ENCODE peak calls at places on chromosomes 1 and 21, in eight cellular contexts. O, S, X, V, H, C, K and A are unnamed samples.

GRCh38 chr1:32988665-32989064 is 24.1 kb upstream of the RNF19B start:
- DNase-seq in O (no peak), S (no peak), X (no peak), V (no peak), H (no peak), C (no peak), K (no peak), A (no peak)

GRCh38 chr1:102836991-102837390 is 271.3 kb downstream of the COL11A1 start:
- DNase-seq in O (no peak), S (no peak), X (no peak), V (no peak), H (no peak), C (no peak), K (no peak), A (no peak)

GRCh38 chr1:193221641-193222040 is 35.2 kb upstream of the B3GALT2 start:
- DNase-seq in O (no peak), S (no peak), X (no peak), V (no peak), H (no peak), C (no peak), K (no peak), A (no peak)

GRCh38 chr1:42006836-42007235 is 88.1 kb upstream of the HIVEP3 start:
- DNase-seq in O (no peak), S (no peak), X (no peak), V (no peak), H (no peak), C (no peak), K (no peak), A (no peak)

GRCh38 chr1:38558055-38558454 is 301.5 kb downstream of the RRAGC start:
- DNase-seq in O (peak), S (no peak), X (no peak), V (no peak), H (no peak), C (no peak), K (no peak), A (no peak)

GRCh38 chr1:190154744-190155143 is 322.9 kb downstream of the BRINP3 start:
- DNase-seq in O (no peak), S (no peak), X (no peak), V (no peak), H (no peak), C (no peak), K (no peak), A (no peak)

GRCh38 chr21:44294391-44295162 is 5.3 kb upstream of the PFKL start:
- DNase-seq in O (no peak), S (no peak), X (no peak), V (peak), H (peak), C (no peak), K (no peak), A (peak)

GRCh38 chr1:184943998-184944397 is 30.3 kb downstream of the NIBAN1 start:
- DNase-seq in O (no peak), S (no peak), X (no peak), V (no peak), H (no peak), C (no peak), K (no peak), A (no peak)

GRCh38 chr1:19273106-19273843 is 15.3 kb downstream of the AKR7A3 start:
- DNase-seq in O (no peak), S (peak), X (no peak), V (no peak), H (no peak), C (no peak), K (no peak), A (no peak)

GRCh38 chr1:90074137-90074536 is 79.2 kb downstream of the ZNF326 start:
- DNase-seq in O (no peak), S (no peak), X (no peak), V (no peak), H (no peak), C (no peak), K (no peak), A (no peak)

GRCh38 chr1:38242506-38242905 is 195.9 kb upstream of the POU3F1 start:
- DNase-seq in O (no peak), S (no peak), X (no peak), V (no peak), H (no peak), C (no peak), K (no peak), A (no peak)

GRCh38 chr1:232143315-232143886 is 486.5 kb downstream of the SIPA1L2 start:
- DNase-seq in O (no peak), S (no peak), X (no peak), V (no peak), H (no peak), C (no peak), K (no peak), A (no peak)

GRCh38 chr1:78469561-78469960 is 21.2 kb upstream of the PTGFR start:
- DNase-seq in O (no peak), S (no peak), X (no peak), V (no peak), H (no peak), C (no peak), K (no peak), A (no peak)

GRCh38 chr1:50833216-50833615 is 126.9 kb downstream of the FAF1 start:
- DNase-seq in O (no peak), S (no peak), X (no peak), V (no peak), H (no peak), C (no peak), K (no peak), A (no peak)

GRCh38 chr1:248858096-248858890 is 592 bp downstream of the ZNF692 start:
- DNase-seq in O (peak), S (peak), X (peak), V (peak), H (peak), C (peak), K (peak), A (peak)
- TF ChIP-seq CTCF in O (peak), S (peak), X (peak), V (peak), H (no peak), C (peak), K (peak), A (peak)

DNA sequence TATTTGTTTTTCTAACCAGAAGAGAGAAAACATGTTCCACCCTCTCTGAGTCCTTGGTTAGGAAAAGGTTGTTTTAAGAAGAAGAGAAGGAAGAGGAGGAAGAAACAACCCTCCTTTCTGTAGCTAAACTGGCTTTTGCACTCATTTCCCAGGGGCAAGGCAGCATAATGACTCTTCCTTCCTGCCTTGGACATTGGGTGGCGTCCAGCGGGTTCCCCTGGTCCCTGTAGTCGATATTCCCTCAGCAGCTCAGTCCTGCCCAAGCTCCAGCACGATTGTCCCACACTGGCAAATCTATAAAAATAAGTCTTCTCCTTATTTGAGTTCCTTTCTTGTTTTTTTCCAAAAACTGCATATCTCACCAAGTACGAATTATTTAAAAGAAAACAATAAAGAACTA is 81.2 kb downstream of the TEX35 start:
- DNase-seq in O (no peak), S (no peak), X (no peak), V (peak), H (no peak), C (no peak), K (no peak), A (no peak)
- TF ChIP-seq CTCF in O (no peak), S (no peak), X (no peak), V (no peak), H (no peak), C (no peak), K (no peak), A (no peak)

DNA sequence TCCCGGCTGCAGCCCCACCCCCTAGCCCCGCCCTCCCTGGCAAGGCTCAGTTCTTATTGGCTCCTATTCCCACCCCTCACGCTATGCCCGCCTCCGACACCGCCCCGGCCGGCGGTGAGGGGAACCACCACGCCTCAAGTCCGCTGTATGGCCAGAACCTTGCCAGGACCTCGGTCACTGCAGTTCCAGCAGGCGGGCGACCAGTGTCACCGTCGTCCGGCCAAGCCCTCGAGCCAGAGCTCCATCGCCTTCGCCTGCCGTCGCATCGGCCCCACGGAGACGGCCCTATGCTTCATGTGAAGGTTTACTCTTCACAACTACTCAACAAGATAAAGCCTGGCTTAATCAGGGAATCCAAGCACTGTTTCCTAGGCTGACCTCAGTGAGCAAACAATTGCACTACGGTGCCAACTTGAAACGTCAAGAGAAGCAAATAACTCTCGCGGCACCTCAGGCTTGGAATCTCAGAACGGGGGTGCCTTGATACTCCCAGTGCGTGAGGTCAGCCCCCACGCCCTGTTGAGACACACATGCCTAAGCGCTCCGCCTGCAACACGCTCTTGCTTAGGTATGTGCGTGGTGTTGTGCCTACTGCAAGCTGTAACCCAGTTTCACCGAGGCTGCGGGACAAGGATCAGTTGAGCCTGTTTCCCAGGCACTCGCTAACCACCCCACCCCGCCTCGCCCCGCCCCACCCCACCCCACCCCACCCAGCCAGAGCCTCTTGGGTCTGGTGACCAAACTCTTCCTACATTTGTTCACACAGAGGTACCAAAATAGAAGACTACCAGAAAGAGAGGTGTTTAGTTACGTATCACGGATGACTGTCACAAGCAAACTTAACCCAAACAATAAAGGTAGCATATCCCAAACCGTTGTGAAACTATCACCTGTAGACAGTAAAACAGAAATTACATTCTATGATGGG is 498 bp upstream of the DENND2C start:
- DNase-seq in O (peak), S (peak), X (peak), V (peak), H (peak), C (peak), K (peak), A (peak)
- TF ChIP-seq CTCF in O (peak), S (peak), X (no peak), V (peak), H (no peak), C (peak), K (no peak), A (no peak)

GRCh38 chr1:18246543-18246942 is 138.9 kb downstream of the IGSF21 start:
- DNase-seq in O (no peak), S (no peak), X (peak), V (no peak), H (no peak), C (no peak), K (no peak), A (no peak)
- TF ChIP-seq CTCF in O (no peak), S (no peak), X (peak), V (no peak), H (no peak), C (no peak), K (no peak), A (no peak)

GRCh38 chr21:42622284-42622683 is 31.1 kb upstream of the PDE9A start:
- DNase-seq in O (no peak), S (peak), X (no peak), V (no peak), H (no peak), C (no peak), K (no peak), A (no peak)

GRCh38 chr21:42624936-42625335 is 28.5 kb upstream of the PDE9A start:
- DNase-seq in O (no peak), S (peak), X (no peak), V (no peak), H (no peak), C (no peak), K (no peak), A (no peak)

GRCh38 chr21:42626171-42626570 is 27.2 kb upstream of the PDE9A start:
- DNase-seq in O (no peak), S (peak), X (no peak), V (no peak), H (no peak), C (no peak), K (no peak), A (no peak)

GRCh38 chr21:42623684-42624083 is 29.7 kb upstream of the PDE9A start:
- DNase-seq in O (no peak), S (peak), X (no peak), V (no peak), H (no peak), C (no peak), K (no peak), A (no peak)

DNA sequence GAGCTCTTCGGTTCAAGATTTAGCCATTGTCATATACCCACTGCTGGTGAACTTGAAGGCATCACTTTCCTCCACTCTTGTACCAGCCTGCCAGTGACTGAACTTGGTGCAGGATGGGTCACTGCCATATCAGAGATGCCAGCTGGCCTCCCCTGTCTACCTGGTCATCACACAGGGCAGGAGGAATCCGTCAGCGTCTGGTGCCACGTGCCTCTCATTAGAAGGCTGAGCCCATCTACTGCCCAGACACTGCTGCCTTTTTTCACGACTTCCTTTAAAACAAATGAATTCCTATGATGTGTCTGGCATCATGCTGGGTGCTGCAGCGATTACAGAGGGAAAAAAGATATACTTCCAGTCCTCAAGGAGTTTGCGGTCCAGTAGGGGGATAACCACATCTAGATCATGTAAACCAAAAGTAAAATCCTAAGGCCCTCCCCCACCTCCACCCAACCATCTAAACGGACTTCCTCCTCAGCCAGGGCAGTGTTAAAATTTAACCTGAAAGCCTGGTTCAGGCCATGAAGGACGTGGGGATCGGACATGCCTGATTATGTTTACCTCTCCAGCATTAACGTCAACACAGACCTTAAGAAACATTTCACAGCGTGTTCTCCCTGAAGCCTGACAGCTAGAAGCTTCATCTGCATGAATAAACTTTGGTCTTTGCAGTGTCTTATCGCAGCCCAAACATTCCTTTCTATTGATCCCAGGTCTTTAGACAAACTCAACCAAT is 29.2 kb upstream of the PDE9A start:
- DNase-seq in O (no peak), S (peak), X (peak), V (no peak), H (no peak), C (no peak), K (no peak), A (no peak)
- TF ChIP-seq CTCF in O (no peak), S (no peak), X (no peak), V (no peak), H (no peak), C (no peak), K (no peak), A (no peak)

DNA sequence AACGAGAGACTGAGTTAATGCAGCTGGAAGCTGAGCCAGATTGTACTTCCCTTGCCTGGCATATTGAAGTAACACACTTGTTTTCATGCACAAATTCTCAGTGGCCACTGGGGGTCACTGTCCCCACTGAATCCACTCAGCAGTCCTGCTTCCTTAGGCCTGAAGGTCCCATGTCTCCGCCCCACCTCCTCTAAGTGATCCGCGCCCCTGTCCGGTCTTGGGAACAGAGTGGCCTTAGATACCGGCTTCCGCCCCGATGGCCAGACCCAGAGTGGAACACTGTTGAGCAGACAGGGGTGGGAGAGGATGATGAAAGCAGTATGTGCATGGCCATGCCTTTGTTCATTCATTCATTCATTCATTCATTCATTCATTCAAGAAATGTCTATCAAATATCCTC is 34.8 kb downstream of the CHAF1B start:
- DNase-seq in O (peak), S (peak), X (peak), V (peak), H (peak), C (peak), K (peak), A (peak)
- TF ChIP-seq CTCF in O (peak), S (peak), X (peak), V (peak), H (peak), C (peak), K (peak), A (peak)

GRCh38 chr21:36589352-36589971 is 109.5 kb upstream of the SIM2 start:
- DNase-seq in O (no peak), S (no peak), X (peak), V (no peak), H (peak), C (no peak), K (peak), A (peak)
- TF ChIP-seq CTCF in O (peak), S (peak), X (peak), V (peak), H (peak), C (peak), K (peak), A (peak)